ENCODE peak calls at places on chromosomes 11 and 22, in ten cellular contexts. P is activated naive CD8-positive, alpha-beta T cell treated with anti-CD3 and anti-CD28 coated beads for 36 hours; B is Kasumi-1; W is AG09319; J is LoVo; X is stimulated activated CD4-positive, alpha-beta T cell treated with anti-CD3 and anti-CD28 coated beads, TNF-alpha, amount 100 ng/mL, for 1 hour; I is endodermal cell; M is chondrocyte; Y is neuronal stem cell; U is amniotic stem cell. G is an unnamed sample.

GRCh38 chr11:35826949-35827348 is 116.9 kb upstream of the LDLRAD3 start:
- DNase-seq in P (no peak), I (peak; percentile 19), U (no peak), X (no peak), W (no peak), J (no peak), B (no peak), Y (no peak), M (no peak), G (no peak)

GRCh38 chr11:34262601-34263081 is 95.2 kb downstream of the ABTB2 start:
- DNase-seq in J (no peak), P (no peak), U (no peak), B (no peak), Y (no peak), X (no peak), W (no peak), I (no peak), M (peak; percentile 15), G (no peak)

GRCh38 chr22:25208328-25208727 is 8.7 kb downstream of the CRYBB3 start:
- DNase-seq in I (no peak), P (no peak), J (no peak), W (no peak), X (no peak), Y (no peak), B (no peak), M (no peak), U (no peak), G (no peak)

GRCh38 chr11:116517077-116517476 is 255.7 kb downstream of the BUD13 start:
- DNase-seq in M (no peak), B (no peak), P (no peak), J (no peak), I (peak; percentile 30), X (no peak), Y (no peak), W (no peak), U (no peak), G (no peak)

GRCh38 chr11:121163658-121164308 is 62.7 kb downstream of the TECTA start:
- DNase-seq in B (no peak), J (peak; percentile 28), I (no peak), U (no peak), X (no peak), P (no peak), W (no peak), Y (no peak), M (no peak), G (peak; percentile 4)

GRCh38 chr22:37260939-37261338 is 16.9 kb upstream of the RAC2 start:
- DNase-seq in X (peak; percentile 47), Y (peak; percentile 52), B (peak; percentile 49), I (peak; percentile 88), M (peak; percentile 52), W (no peak), U (peak; percentile 46), J (peak; percentile 55), P (peak; percentile 57), G (peak; percentile 77)

GRCh38 chr22:42868751-42869251 is 11.7 kb upstream of the ARFGAP3 start:
- DNase-seq in X (no peak), Y (no peak), U (no peak), M (no peak), P (no peak), I (no peak), W (no peak), J (no peak), B (no peak), G (no peak)

GRCh38 chr11:111306321-111306720 is 8.0 kb downstream of the POU2AF3 start:
- DNase-seq in I (no peak), Y (no peak), B (no peak), X (no peak), P (no peak), M (no peak), W (no peak), J (no peak), U (no peak), G (no peak)

GRCh38 chr22:38843201-38843715 is 570 bp downstream of the NPTXR start:
- DNase-seq in J (peak; percentile 45), U (peak; percentile 27), I (peak; percentile 78), W (no peak), Y (peak; percentile 56), X (peak; percentile 27), B (peak; percentile 29), P (peak; percentile 78), M (no peak), G (peak; percentile 63)